ENCODE peak calls at places on chromosomes 3 and 15, in eight cellular contexts. I is activated naive CD4-positive, alpha-beta T cell treated with anti-CD3 and anti-CD28 coated beads for 36 hours; Y is B cell; F is NCI-H510A treated with DMSO at 0.1 percent for 48 hours; L is IMR-90; W is glutamatergic neuron; S is DMS 273 treated with DMSO at 0.1 percent for 48 hours; V is pulmonary artery endothelial cell. X is an unnamed sample.

GRCh38 chr3:175432338-175433025 is 573.3 kb downstream of the NAALADL2 start:
- DNase-seq in S (peak), V (peak), F (no peak), I (no peak), W (no peak), Y (no peak), L (peak), X (no peak)

GRCh38 chr3:59678042-59678707 is 628.4 kb upstream of the CFAP20DC start:
- DNase-seq in I (no peak), S (no peak), W (no peak), F (peak), L (no peak), Y (no peak), V (no peak), X (no peak)

GRCh38 chr3:183080628-183081027 is 18.7 kb downstream of the MCCC1 start:
- DNase-seq in I (no peak), L (no peak), V (no peak), Y (no peak), W (no peak), F (no peak), S (no peak), X (no peak)

GRCh38 chr3:27591321-27591711 is 107.1 kb upstream of the SLC4A7 start:
- DNase-seq in I (no peak), F (no peak), Y (no peak), L (peak), V (peak), W (no peak), S (no peak), X (no peak)

GRCh38 chr3:52240886-52241244 is 1.9 kb upstream of the TWF2 start:
- DNase-seq in V (no peak), I (no peak), W (no peak), Y (no peak), S (no peak), F (no peak), L (no peak), X (no peak)

GRCh38 chr15:39213385-39213840 is 367.5 kb upstream of the THBS1 start:
- DNase-seq in W (no peak), V (no peak), L (peak), S (no peak), Y (no peak), I (no peak), F (peak), X (no peak)

GRCh38 chr15:20348291-20348899 is 193.2 kb downstream of the GOLGA6L6 start:
- DNase-seq in V (no peak), W (no peak), F (no peak), S (no peak), I (no peak), Y (peak), L (no peak), X (no peak)

GRCh38 chr3:52679811-52680210 is 5.9 kb downstream of the PBRM1 start:
- DNase-seq in L (peak), W (no peak), I (no peak), V (no peak), F (no peak), S (no peak), Y (no peak), X (no peak)

GRCh38 chr15:96270581-96271172 is 59.8 kb upstream of the NR2F2 start:
- DNase-seq in F (no peak), S (no peak), I (no peak), L (peak), V (no peak), Y (no peak), W (no peak), X (no peak)

GRCh38 chr3:149215474-149215873 is 6.2 kb downstream of the CP start:
- DNase-seq in Y (no peak), L (no peak), F (no peak), W (no peak), V (no peak), S (no peak), I (no peak), X (no peak)

GRCh38 chr3:12473503-12473902 is 10.8 kb upstream of the TSEN2 start:
- DNase-seq in F (no peak), S (no peak), W (no peak), V (no peak), I (no peak), L (no peak), Y (no peak), X (no peak)

GRCh38 chr3:169458752-169459151 is 204.8 kb downstream of the MECOM start:
- DNase-seq in L (no peak), V (no peak), W (no peak), I (no peak), Y (no peak), F (no peak), S (no peak), X (no peak)

GRCh38 chr3:101266566-101266965 is 53.8 kb downstream of the IMPG2 start:
- DNase-seq in V (no peak), F (no peak), I (no peak), S (no peak), L (no peak), W (no peak), Y (no peak), X (no peak)

X was measured in effector memory CD8-positive, alpha-beta T cell.